ENCODE peak calls at places on chromosomes 11 and 22, in four cellular contexts. One of them, this sample, is unnamed. For H3K9me1, the result is how much of the 10 kb centered on the place peaks cover.

GRCh38 chr11:19714093-19714386 is 1.4 kb downstream of the NAV2 start:
- DNase-seq in IMR-90: peak
- DNase-seq in K562: no peak
- DNase-seq in endothelial cell of umbilical vein: peak
- DNase-seq in this sample: no peak

GRCh38 chr11:112961146-112961668 is at the start of gene NCAM1:
- DNase-seq in IMR-90: peak
- DNase-seq in K562: peak
- DNase-seq in endothelial cell of umbilical vein: peak
- DNase-seq in this sample: no peak

GRCh38 chr11:134332782-134333181 is 994 bp downstream of the GLB1L2 start:
- DNase-seq in IMR-90: no peak
- DNase-seq in K562: no peak
- DNase-seq in endothelial cell of umbilical vein: no peak
- DNase-seq in this sample: no peak

GRCh38 chr11:47270331-47271271 is 668 bp downstream of the MADD start:
- DNase-seq in IMR-90: peak
- DNase-seq in K562: peak
- DNase-seq in endothelial cell of umbilical vein: peak
- DNase-seq in this sample: no peak

GRCh38 chr11:47106839-47107520 is 69.7 kb downstream of the ARFGAP2 start:
- DNase-seq in IMR-90: no peak
- DNase-seq in K562: no peak
- DNase-seq in endothelial cell of umbilical vein: no peak
- DNase-seq in this sample: no peak

GRCh38 chr22:17954860-17955587 is 69.3 kb downstream of the MICAL3 start:
- DNase-seq in IMR-90: no peak
- DNase-seq in K562: no peak
- DNase-seq in endothelial cell of umbilical vein: no peak
- DNase-seq in this sample: no peak

GRCh38 chr22:30204742-30205111 is 41.8 kb downstream of the LIF start:
- DNase-seq in IMR-90: peak
- DNase-seq in K562: no peak
- DNase-seq in endothelial cell of umbilical vein: no peak
- DNase-seq in this sample: no peak

GRCh38 chr22:35352214-35353111 is 28.4 kb upstream of the HMOX1 start:
- DNase-seq in IMR-90: no peak
- DNase-seq in K562: no peak
- DNase-seq in endothelial cell of umbilical vein: peak
- DNase-seq in this sample: no peak

GRCh38 chr11:27592111-27592780 is 85.7 kb upstream of the LIN7C start:
- DNase-seq in IMR-90: peak
- DNase-seq in K562: no peak
- DNase-seq in endothelial cell of umbilical vein: no peak
- DNase-seq in this sample: no peak

GRCh38 chr22:40009231-40009769 is 14.5 kb downstream of the FAM83F start:
- DNase-seq in IMR-90: peak
- DNase-seq in K562: peak
- DNase-seq in endothelial cell of umbilical vein: no peak
- DNase-seq in this sample: no peak

GRCh38 chr11:36455658-36456111 is 54.4 kb downstream of the TRAF6 start:
- DNase-seq in IMR-90: peak
- DNase-seq in K562: no peak
- DNase-seq in endothelial cell of umbilical vein: peak
- DNase-seq in this sample: peak

GRCh38 chr11:10331548-10332289 is 26.8 kb downstream of the ADM start:
- DNase-seq in IMR-90: no peak
- DNase-seq in K562: no peak
- DNase-seq in endothelial cell of umbilical vein: no peak
- DNase-seq in this sample: no peak

GRCh38 chr11:119759324-119759723 is 30.3 kb upstream of the NECTIN1 start:
- DNase-seq in IMR-90: peak
- DNase-seq in K562: peak
- DNase-seq in endothelial cell of umbilical vein: no peak
- DNase-seq in this sample: no peak

GRCh38 chr11:111603633-111604130 is 1.4 kb downstream of the SIK2 start:
- DNase-seq in IMR-90: no peak
- DNase-seq in K562: no peak
- DNase-seq in endothelial cell of umbilical vein: peak
- DNase-seq in this sample: no peak

GRCh38 chr22:23288301-23289129 is 108.2 kb downstream of the BCR start:
- DNase-seq in IMR-90: no peak
- DNase-seq in K562: peak
- DNase-seq in endothelial cell of umbilical vein: no peak
- DNase-seq in this sample: no peak

GRCh38 chr11:8342821-8343681 is 79.4 kb upstream of the LMO1 start:
- DNase-seq in IMR-90: no peak
- DNase-seq in K562: no peak
- DNase-seq in endothelial cell of umbilical vein: no peak
- DNase-seq in this sample: no peak

GRCh38 chr11:59778122-59778521 is 22.9 kb downstream of the STX3 start:
- DNase-seq in IMR-90: no peak
- DNase-seq in K562: no peak
- DNase-seq in endothelial cell of umbilical vein: no peak
- DNase-seq in this sample: no peak

GRCh38 chr11:78564889-78565467 is 9.7 kb downstream of the NARS2 start:
- DNase-seq in IMR-90: no peak
- DNase-seq in K562: no peak
- DNase-seq in endothelial cell of umbilical vein: no peak
- DNase-seq in this sample: no peak

GRCh38 chr22:42282943-42283287 is 12.5 kb upstream of the TCF20 start:
- DNase-seq in IMR-90: no peak
- DNase-seq in K562: no peak
- DNase-seq in endothelial cell of umbilical vein: no peak
- DNase-seq in this sample: no peak

GRCh38 chr11:2742611-2743426 is 43.0 kb upstream of the KCNQ1OT1 start:
- DNase-seq in IMR-90: no peak
- DNase-seq in K562: no peak
- DNase-seq in endothelial cell of umbilical vein: no peak
- DNase-seq in this sample: no peak

GRCh38 chr11:96234866-96235441 is 108.0 kb downstream of the MAML2 start:
- DNase-seq in IMR-90: no peak
- DNase-seq in K562: no peak
- DNase-seq in endothelial cell of umbilical vein: no peak
- DNase-seq in this sample: no peak

GRCh38 chr11:63212742-63213141 is 30.7 kb downstream of the SLC22A25 start:
- DNase-seq in IMR-90: no peak
- DNase-seq in K562: peak
- DNase-seq in endothelial cell of umbilical vein: peak
- DNase-seq in this sample: no peak

GRCh38 chr11:728901-729491 is 18.3 kb upstream of the TALDO1 start:
- DNase-seq in IMR-90: no peak
- DNase-seq in K562: no peak
- DNase-seq in endothelial cell of umbilical vein: no peak
- DNase-seq in this sample: no peak

GRCh38 chr22:43901976-43902643 is 10.3 kb upstream of the PNPLA5 start:
- DNase-seq in IMR-90: peak
- DNase-seq in K562: no peak
- DNase-seq in endothelial cell of umbilical vein: no peak
- DNase-seq in this sample: no peak

GRCh38 chr22:43243275-43243768 is 56.4 kb upstream of the TTLL12 start:
- DNase-seq in IMR-90: no peak
- DNase-seq in K562: no peak
- DNase-seq in endothelial cell of umbilical vein: no peak
- DNase-seq in this sample: no peak

GRCh38 chr11:5611627-5612026 is 13.2 kb upstream of the TRIM34 start:
- DNase-seq in IMR-90: no peak
- DNase-seq in K562: no peak
- DNase-seq in endothelial cell of umbilical vein: no peak
- DNase-seq in this sample: no peak

GRCh38 chr11:16153951-16154350 is 202.4 kb downstream of the SOX6 start:
- DNase-seq in IMR-90: no peak
- DNase-seq in K562: no peak
- DNase-seq in endothelial cell of umbilical vein: no peak
- DNase-seq in this sample: peak

GRCh38 chr22:35380537-35381423 is at the start of gene HMOX1:
- DNase-seq in IMR-90: peak
- DNase-seq in K562: no peak
- DNase-seq in endothelial cell of umbilical vein: peak
- DNase-seq in this sample: no peak

GRCh38 chr11:111081021-111081511 is 164.5 kb upstream of the POU2AF2 start:
- DNase-seq in IMR-90: peak
- DNase-seq in K562: no peak
- DNase-seq in endothelial cell of umbilical vein: no peak
- DNase-seq in this sample: no peak

GRCh38 chr11:119758291-119758690 is 29.3 kb upstream of the NECTIN1 start:
- DNase-seq in IMR-90: peak
- DNase-seq in K562: no peak
- DNase-seq in endothelial cell of umbilical vein: no peak
- DNase-seq in this sample: no peak

GRCh38 chr11:43919852-43920597 is 22.4 kb upstream of the C11orf96 start:
- DNase-seq in IMR-90: peak
- DNase-seq in K562: no peak
- DNase-seq in endothelial cell of umbilical vein: no peak
- DNase-seq in this sample: no peak

GRCh38 chr11:32884770-32885384 is 7.7 kb upstream of the QSER1 start:
- DNase-seq in IMR-90: no peak
- DNase-seq in K562: peak
- DNase-seq in endothelial cell of umbilical vein: peak
- DNase-seq in this sample: no peak

GRCh38 chr11:112732031-112732430 is 229.2 kb upstream of the NCAM1 start:
- DNase-seq in IMR-90: no peak
- DNase-seq in K562: no peak
- DNase-seq in endothelial cell of umbilical vein: no peak
- DNase-seq in this sample: no peak

GRCh38 chr11:105881027-105881426 is 141.0 kb downstream of the MSANTD4 start:
- DNase-seq in IMR-90: no peak
- DNase-seq in K562: no peak
- DNase-seq in endothelial cell of umbilical vein: no peak
- DNase-seq in this sample: no peak

GRCh38 chr22:23256986-23257888 is 76.9 kb downstream of the BCR start:
- DNase-seq in IMR-90: no peak
- DNase-seq in K562: peak
- DNase-seq in endothelial cell of umbilical vein: no peak
- DNase-seq in this sample: no peak

GRCh38 chr11:129576652-129577051 is 201.0 kb downstream of the BARX2 start:
- DNase-seq in IMR-90: no peak
- DNase-seq in K562: no peak
- DNase-seq in endothelial cell of umbilical vein: no peak
- DNase-seq in this sample: no peak
- H3K9me1 ChIP-seq in IMR-90: under half
- H3K9me1 ChIP-seq in K562: under half
- H3K9me1 ChIP-seq in endothelial cell of umbilical vein: under half
- H3K9me1 ChIP-seq in this sample: under half

GRCh38 chr11:57303280-57303989 is 21.3 kb downstream of the TNKS1BP1 start:
- DNase-seq in IMR-90: no peak
- DNase-seq in K562: no peak
- DNase-seq in endothelial cell of umbilical vein: no peak
- DNase-seq in this sample: no peak

GRCh38 chr11:57303990-57304579 is 20.7 kb downstream of the TNKS1BP1 start:
- DNase-seq in IMR-90: no peak
- DNase-seq in K562: no peak
- DNase-seq in endothelial cell of umbilical vein: no peak
- DNase-seq in this sample: no peak

GRCh38 chr11:57300785-57301184 is 24.0 kb downstream of the TNKS1BP1 start:
- DNase-seq in IMR-90: no peak
- DNase-seq in K562: no peak
- DNase-seq in endothelial cell of umbilical vein: no peak
- DNase-seq in this sample: no peak

GRCh38 chr11:57302489-57302888 is 22.3 kb downstream of the TNKS1BP1 start:
- DNase-seq in IMR-90: no peak
- DNase-seq in K562: no peak
- DNase-seq in endothelial cell of umbilical vein: no peak
- DNase-seq in this sample: no peak

DNA sequence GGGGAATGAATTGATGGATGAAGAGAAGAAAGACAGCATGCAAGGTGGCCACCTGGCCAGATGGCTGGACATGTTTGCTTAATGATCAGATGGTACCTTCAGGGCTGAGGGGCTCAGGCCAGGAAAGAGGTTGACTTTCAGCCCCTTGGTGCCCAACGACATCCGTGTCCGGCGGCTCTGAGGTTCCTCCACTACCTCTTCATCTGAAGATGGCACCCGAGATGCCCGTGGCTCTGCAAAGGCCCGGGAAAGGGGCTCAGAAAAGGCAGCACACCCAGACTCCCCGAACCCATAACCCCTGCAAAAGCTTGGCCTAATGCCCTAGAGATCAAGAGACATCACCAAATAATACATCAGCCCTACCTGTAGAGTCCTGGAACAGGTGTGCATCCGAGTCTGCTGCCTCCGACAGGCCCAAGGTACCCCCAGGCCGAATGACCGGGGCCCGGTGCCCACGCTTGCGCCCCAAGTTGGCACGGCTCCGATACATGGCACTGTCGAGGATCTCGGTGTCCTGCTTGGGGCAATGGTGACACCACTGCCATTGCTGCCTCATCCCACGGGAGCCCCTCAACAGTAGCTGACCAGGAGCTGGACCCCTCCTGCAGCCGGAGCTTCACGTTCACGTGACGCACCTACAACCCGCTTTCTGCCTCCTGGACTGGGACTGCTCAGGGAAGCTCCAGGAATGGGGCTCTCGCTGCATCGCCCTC is 22.9 kb downstream of the TNKS1BP1 start:
- DNase-seq in IMR-90: no peak
- DNase-seq in K562: no peak
- DNase-seq in endothelial cell of umbilical vein: no peak
- DNase-seq in this sample: no peak
- H3K9me1 ChIP-seq in IMR-90: under half
- H3K9me1 ChIP-seq in K562: under half
- H3K9me1 ChIP-seq in endothelial cell of umbilical vein: under half
- H3K9me1 ChIP-seq in this sample: under half

GRCh38 chr11:118528511-118528910 is 1.2 kb downstream of the TTC36 start:
- DNase-seq in IMR-90: no peak
- DNase-seq in K562: no peak
- DNase-seq in endothelial cell of umbilical vein: no peak
- DNase-seq in this sample: no peak
- H3K9me1 ChIP-seq in IMR-90: under half
- H3K9me1 ChIP-seq in K562: under half
- H3K9me1 ChIP-seq in endothelial cell of umbilical vein: under half
- H3K9me1 ChIP-seq in this sample: under half

DNA sequence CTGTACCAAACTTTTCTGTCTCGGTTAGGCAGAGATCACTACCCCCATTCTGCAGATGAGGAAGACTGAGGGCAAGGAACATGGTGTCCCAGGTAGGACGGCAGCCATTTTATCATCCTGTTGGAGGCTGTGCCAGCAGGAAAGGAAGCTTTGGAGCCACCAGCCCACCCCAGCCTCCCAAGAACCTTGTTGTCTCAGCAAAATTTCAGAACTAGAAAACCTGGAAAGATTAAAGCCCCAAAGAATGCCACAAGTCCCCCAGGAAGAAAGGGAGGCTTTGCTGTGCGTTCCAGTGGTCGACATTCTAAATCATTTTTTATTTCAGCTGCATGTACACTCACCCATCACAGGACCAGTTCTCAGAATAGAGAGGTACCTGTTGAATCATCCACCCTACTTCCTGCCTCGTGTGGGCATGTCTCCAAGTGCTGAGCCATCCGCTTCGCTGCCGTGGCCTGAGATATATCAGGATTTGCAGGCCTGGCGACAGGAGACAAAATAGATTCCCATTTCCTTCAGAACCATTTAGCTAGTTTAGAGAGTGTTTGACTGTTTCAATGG is 12.9 kb upstream of the EIF3D start:
- DNase-seq in IMR-90: peak
- DNase-seq in K562: no peak
- DNase-seq in endothelial cell of umbilical vein: peak
- DNase-seq in this sample: peak
- H3K9me1 ChIP-seq in IMR-90: under half
- H3K9me1 ChIP-seq in K562: under half
- H3K9me1 ChIP-seq in endothelial cell of umbilical vein: under half
- H3K9me1 ChIP-seq in this sample: under half

GRCh38 chr22:28829358-28830181 is 29.2 kb upstream of the XBP1 start:
- DNase-seq in IMR-90: peak
- DNase-seq in K562: peak
- DNase-seq in endothelial cell of umbilical vein: peak
- DNase-seq in this sample: peak
- H3K9me1 ChIP-seq in IMR-90: under half
- H3K9me1 ChIP-seq in K562: under half
- H3K9me1 ChIP-seq in endothelial cell of umbilical vein: under half
- H3K9me1 ChIP-seq in this sample: under half

This sample was measured in keratinocyte.